ENCODE peak calls at places on chromosome 3, in seven cellular contexts. O is choroid plexus epithelial cell, V is sciatic nerve, J is pancreas, Z is HT1080, Y is caudate nucleus, Q is heart right ventricle. C is an unnamed sample.

GRCh38 chr3:100087203-100087602 is 27.1 kb downstream of the FILIP1L start:
- DNase-seq in O (peak), V (no peak), J (no peak), Z (peak), Y (no peak), Q (no peak), C (no peak)

GRCh38 chr3:15332405-15333098 is at the start of gene SH3BP5:
- DNase-seq in O (peak), V (peak), J (peak), Z (peak), Y (peak), Q (peak), C (peak)

GRCh38 chr3:145939431-145939830 is 221.6 kb downstream of the PLOD2 start:
- DNase-seq in O (no peak), V (no peak), J (no peak), Z (no peak), Y (no peak), Q (no peak), C (no peak)

GRCh38 chr3:178203650-178204049 is 332.6 kb upstream of the KCNMB2 start:
- DNase-seq in O (peak), V (no peak), J (no peak), Z (no peak), Y (no peak), Q (no peak), C (no peak)

GRCh38 chr3:178320481-178321352 is 215.5 kb upstream of the KCNMB2 start:
- DNase-seq in O (peak), V (no peak), J (peak), Z (no peak), Y (no peak), Q (peak), C (peak)

GRCh38 chr3:82080261-82080660 is 318.8 kb upstream of the GBE1 start:
- DNase-seq in O (peak), V (no peak), J (no peak), Z (peak), Y (no peak), Q (no peak), C (no peak)

GRCh38 chr3:12193485-12194165 is 34.9 kb upstream of the TIMP4 start:
- DNase-seq in O (peak), V (no peak), J (no peak), Z (peak), Y (no peak), Q (no peak), C (peak)

GRCh38 chr3:63872135-63872924 is 8.7 kb downstream of the ATXN7 start:
- DNase-seq in O (peak), V (no peak), J (no peak), Z (peak), Y (no peak), Q (no peak), C (peak)

GRCh38 chr3:176566757-176567156 is 630.5 kb downstream of the TBL1XR1 start:
- DNase-seq in O (no peak), V (no peak), J (no peak), Z (no peak), Y (no peak), Q (no peak), C (no peak)

GRCh38 chr3:49903451-49904424 is at the start of gene MST1R:
- DNase-seq in O (peak), V (peak), J (peak), Z (no peak), Y (no peak), Q (peak), C (no peak)

GRCh38 chr3:106534206-106534605 is 665.4 kb upstream of the CBLB start:
- DNase-seq in O (peak), V (no peak), J (no peak), Z (peak), Y (no peak), Q (no peak), C (no peak)

GRCh38 chr3:104696470-104696869 is 670.2 kb upstream of the ALCAM start:
- DNase-seq in O (no peak), V (no peak), J (no peak), Z (no peak), Y (no peak), Q (no peak), C (no peak)

GRCh38 chr3:38204599-38205471 is 39.5 kb downstream of the OXSR1 start:
- DNase-seq in O (no peak), V (no peak), J (no peak), Z (no peak), Y (no peak), Q (no peak), C (no peak)

GRCh38 chr3:55630280-55630920 is 143.3 kb upstream of the WNT5A start:
- DNase-seq in O (no peak), V (no peak), J (no peak), Z (no peak), Y (no peak), Q (no peak), C (no peak)

GRCh38 chr3:170033489-170033888 is 4.3 kb upstream of the GPR160 start:
- DNase-seq in O (no peak), V (no peak), J (no peak), Z (peak), Y (no peak), Q (no peak), C (no peak)

C was measured in hepatic stellate cell.